ENCODE peak calls at places on chromosomes 6 and 20, in eight cellular contexts. O is osteocyte, J is heart right ventricle, S is stomach, F is psoas muscle, Q is hepatocyte, G is adrenal gland, H is endodermal cell. I is an unnamed sample.

GRCh38 chr6:25788305-25788922 is 33.9 kb downstream of the SLC17A4 start:
- DNase-seq in O (no peak), J (no peak), G (peak; percentile 74), H (peak; percentile 91), Q (peak; percentile 60), S (peak; percentile 69), F (peak; percentile 54), I (peak; percentile 46)

GRCh38 chr6:134864558-134864957 is 85.3 kb downstream of the ALDH8A1 start:
- DNase-seq in Q (no peak), J (no peak), S (no peak), H (no peak), O (no peak), F (no peak), G (no peak), I (no peak)

GRCh38 chr6:17281100-17281496 is at the start of gene RBM24:
- DNase-seq in F (peak; percentile 74), G (peak; percentile 69), Q (peak; percentile 80), H (peak; percentile 90), O (peak; percentile 92), J (peak; percentile 55), S (peak; percentile 61), I (peak; percentile 75)

GRCh38 chr6:93047033-93047432 is 372.3 kb downstream of the EPHA7 start:
- DNase-seq in F (peak; percentile 17), H (peak; percentile 69), G (no peak), S (no peak), O (no peak), J (no peak), Q (no peak), I (no peak)

GRCh38 chr6:138182939-138183791 is 21.4 kb downstream of the ARFGEF3 start:
- DNase-seq in J (no peak), Q (no peak), S (no peak), O (no peak), F (no peak), H (peak; percentile 52), G (no peak), I (no peak)

GRCh38 chr6:155030148-155030720 is 35.1 kb downstream of the TIAM2 start:
- DNase-seq in Q (no peak), G (peak; percentile 31), H (no peak), O (no peak), F (no peak), S (no peak), J (no peak), I (no peak)

GRCh38 chr20:35299780-35300179 is 7.6 kb upstream of the FAM83C start:
- DNase-seq in F (no peak), S (no peak), J (no peak), Q (no peak), O (no peak), G (no peak), H (no peak), I (no peak)

GRCh38 chr6:116268589-116269293 is 11.0 kb downstream of the TSPYL1 start:
- DNase-seq in S (no peak), J (no peak), H (no peak), G (no peak), F (no peak), Q (peak; percentile 78), O (no peak), I (no peak)

GRCh38 chr6:161242779-161243693 is 30.8 kb downstream of the AGPAT4 start:
- DNase-seq in H (peak; percentile 85), Q (no peak), F (peak; percentile 57), G (peak; percentile 85), S (no peak), O (no peak), J (no peak), I (no peak)

GRCh38 chr20:54062812-54063280 is 7.5 kb downstream of the BCAS1 start:
- DNase-seq in F (no peak), J (no peak), H (no peak), S (no peak), O (no peak), Q (peak; percentile 61), G (no peak), I (no peak)

GRCh38 chr6:45843848-45844521 is 171.7 kb downstream of the CLIC5 start:
- DNase-seq in S (no peak), G (no peak), Q (no peak), H (no peak), O (no peak), F (peak; percentile 49), J (no peak), I (peak; percentile 77)

GRCh38 chr20:568097-568864 is 24.7 kb upstream of the CSNK2A1 start:
- DNase-seq in G (no peak), O (no peak), J (peak; percentile 67), H (no peak), S (no peak), Q (no peak), F (peak; percentile 61), I (no peak)

GRCh38 chr20:62323980-62324906 is 21.4 kb downstream of the ADRM1 start:
- DNase-seq in O (no peak), G (no peak), J (peak; percentile 14), H (no peak), S (no peak), F (no peak), Q (no peak), I (peak; percentile 83)

GRCh38 chr20:17835240-17835940 is 133.2 kb downstream of the SNX5 start:
- DNase-seq in G (peak; percentile 88), J (peak; percentile 55), F (peak; percentile 79), O (no peak), H (no peak), Q (peak; percentile 41), S (no peak), I (no peak)

GRCh38 chr20:12528591-12529041 is 480.2 kb upstream of the SPTLC3 start:
- DNase-seq in G (no peak), F (no peak), Q (no peak), O (no peak), H (no peak), S (no peak), J (no peak), I (no peak)

GRCh38 chr6:6834356-6835342 is 246.1 kb downstream of the LY86 start:
- DNase-seq in Q (no peak), S (no peak), O (no peak), J (no peak), G (no peak), H (no peak), F (no peak), I (no peak)

GRCh38 chr20:57390604-57391438 is at the start of gene RBM38:
- DNase-seq in O (no peak), H (peak; percentile 92), S (peak; percentile 74), J (peak; percentile 78), G (peak; percentile 61), Q (peak; percentile 91), F (peak; percentile 86), I (peak; percentile 81)

GRCh38 chr6:165920896-165921671 is 246.6 kb downstream of the TBXT start:
- DNase-seq in S (no peak), G (no peak), Q (no peak), F (no peak), H (no peak), O (no peak), J (no peak), I (no peak)

GRCh38 chr6:118886641-118887040 is 7.3 kb upstream of the ASF1A start:
- DNase-seq in Q (no peak), J (no peak), F (no peak), G (no peak), O (no peak), S (no peak), H (no peak), I (no peak)

GRCh38 chr20:32667030-32667429 is 6.7 kb downstream of the C20orf203 start:
- DNase-seq in Q (no peak), J (no peak), S (no peak), O (no peak), H (no peak), F (no peak), G (no peak), I (no peak)

GRCh38 chr6:159174263-159174974 is 5.2 kb downstream of the FNDC1 start:
- DNase-seq in Q (peak; percentile 89), O (peak; percentile 89), J (peak; percentile 71), G (peak; percentile 89), F (peak; percentile 80), H (peak; percentile 93), S (peak; percentile 75), I (peak; percentile 77)

GRCh38 chr6:30071081-30071818 is 4.3 kb downstream of the PPP1R11 start:
- DNase-seq in Q (peak; percentile 68), G (no peak), O (no peak), S (no peak), H (peak; percentile 73), J (peak; percentile 46), F (peak; percentile 64), I (peak; percentile 47)
- TF ChIP-seq CTCF in Q (no peak), G (no peak), O (no peak), S (no peak), H (peak; percentile 55), J (peak; percentile 19), F (no peak), I (no peak)

DNA sequence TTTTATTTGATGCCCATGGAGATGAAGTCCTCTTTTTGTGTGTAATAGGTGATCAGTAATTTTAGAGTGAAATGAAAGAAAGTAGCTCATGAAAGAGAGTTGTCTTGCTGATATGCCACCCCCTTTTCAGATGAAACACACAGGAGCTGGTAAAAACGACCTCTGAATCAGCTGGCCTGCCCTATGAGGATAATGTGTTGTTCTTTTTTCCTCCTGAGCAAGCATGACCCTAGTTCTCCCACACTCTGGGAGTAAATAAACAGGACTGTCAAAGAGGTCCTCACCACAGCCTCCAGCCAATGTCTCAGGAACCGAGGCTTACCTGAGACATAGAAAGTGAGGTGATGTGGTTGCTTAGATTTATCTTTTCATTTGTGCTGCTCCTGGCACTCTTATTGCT is 29.5 kb downstream of the GPX5 start:
- DNase-seq in J (no peak), S (no peak), H (no peak), Q (no peak), F (no peak), G (no peak), O (no peak), I (no peak)
- TF ChIP-seq CTCF in J (no peak), S (no peak), H (no peak), Q (no peak), F (no peak), G (no peak), O (no peak), I (no peak)

GRCh38 chr6:69732640-69733039 is 64.2 kb downstream of the LMBRD1 start:
- DNase-seq in O (no peak), G (no peak), J (no peak), H (no peak), Q (peak; percentile 19), F (no peak), S (no peak), I (no peak)
- TF ChIP-seq CTCF in O (peak; percentile 50), G (peak; percentile 20), J (peak; percentile 22), H (peak; percentile 57), Q (peak; percentile 51), F (peak; percentile 9), S (no peak), I (peak; percentile 27)

GRCh38 chr20:50649587-50649986 is 41.8 kb downstream of the RIPOR3 start:
- DNase-seq in O (no peak), G (no peak), F (peak; percentile 81), J (no peak), Q (no peak), H (no peak), S (no peak), I (no peak)

GRCh38 chr20:50645253-50646068 is 45.9 kb downstream of the RIPOR3 start:
- DNase-seq in O (peak; percentile 93), Q (peak; percentile 97), J (peak; percentile 81), F (peak; percentile 89), H (peak; percentile 96), G (peak; percentile 85), S (peak; percentile 68), I (no peak)

GRCh38 chr20:50642288-50642803 is 49.0 kb downstream of the RIPOR3 start:
- DNase-seq in G (no peak), O (no peak), Q (no peak), S (no peak), H (peak; percentile 90), F (no peak), J (no peak), I (no peak)

GRCh38 chr20:50648651-50649050 is 42.7 kb downstream of the RIPOR3 start:
- DNase-seq in Q (no peak), F (no peak), G (no peak), O (no peak), S (no peak), H (no peak), J (no peak), I (no peak)

GRCh38 chr20:50646483-50646996 is 44.8 kb downstream of the RIPOR3 start:
- DNase-seq in Q (no peak), O (no peak), G (no peak), J (no peak), F (no peak), S (no peak), H (no peak), I (no peak)
- TF ChIP-seq CTCF in Q (peak; percentile 21), O (peak; percentile 37), G (no peak), J (no peak), F (peak; percentile 21), S (no peak), H (peak; percentile 67), I (peak; percentile 7)

I was measured in right lobe of liver.